ENCODE peak calls at places on chromosomes 12 and 14, in ten cellular contexts. One of them, this sample, is unnamed.

GRCh38 chr12:129325566-129325965 is 472.3 kb downstream of the GLT1D1 start:
- DNase-seq in tibial artery: no peak
- DNase-seq in neural crest cell: no peak
- DNase-seq in activated CD8-positive, alpha-beta memory T cell treated with anti-CD3 and anti-CD28 coated beads for 4 hours: no peak
- DNase-seq in SW480: no peak
- DNase-seq in left colon: no peak
- DNase-seq in NCI-H2171: no peak
- DNase-seq in colonic mucosa: no peak
- DNase-seq in activated gamma-delta T cell treated with Interleukin-2 at 50 U/mL for 16 hours: no peak
- DNase-seq in RWPE1: no peak
- DNase-seq in this sample: no peak

GRCh38 chr12:48002773-48003218 is 1.5 kb downstream of the COL2A1 start:
- DNase-seq in NCI-H2171: no peak
- DNase-seq in colonic mucosa: no peak
- DNase-seq in RWPE1: peak; percentile 35
- DNase-seq in activated CD8-positive, alpha-beta memory T cell treated with anti-CD3 and anti-CD28 coated beads for 4 hours: no peak
- DNase-seq in SW480: peak; percentile 66
- DNase-seq in left colon: no peak
- DNase-seq in neural crest cell: peak; percentile 55
- DNase-seq in tibial artery: no peak
- DNase-seq in activated gamma-delta T cell treated with Interleukin-2 at 50 U/mL for 16 hours: no peak
- DNase-seq in this sample: no peak

GRCh38 chr12:15001733-15002471 is 29.1 kb downstream of the PDE6H start:
- DNase-seq in tibial artery: peak; percentile 87
- DNase-seq in SW480: no peak
- DNase-seq in left colon: peak; percentile 64
- DNase-seq in RWPE1: no peak
- DNase-seq in neural crest cell: no peak
- DNase-seq in NCI-H2171: peak; percentile 31
- DNase-seq in colonic mucosa: no peak
- DNase-seq in activated gamma-delta T cell treated with Interleukin-2 at 50 U/mL for 16 hours: no peak
- DNase-seq in activated CD8-positive, alpha-beta memory T cell treated with anti-CD3 and anti-CD28 coated beads for 4 hours: no peak
- DNase-seq in this sample: no peak

GRCh38 chr14:95359974-95360826 is 40.5 kb upstream of the CLMN start:
- DNase-seq in activated CD8-positive, alpha-beta memory T cell treated with anti-CD3 and anti-CD28 coated beads for 4 hours: no peak
- DNase-seq in RWPE1: no peak
- DNase-seq in activated gamma-delta T cell treated with Interleukin-2 at 50 U/mL for 16 hours: no peak
- DNase-seq in colonic mucosa: no peak
- DNase-seq in left colon: no peak
- DNase-seq in neural crest cell: peak; percentile 41
- DNase-seq in SW480: no peak
- DNase-seq in tibial artery: no peak
- DNase-seq in NCI-H2171: no peak
- DNase-seq in this sample: no peak

GRCh38 chr12:11022520-11022919 is at the start of gene TAS2R19:
- DNase-seq in left colon: no peak
- DNase-seq in activated gamma-delta T cell treated with Interleukin-2 at 50 U/mL for 16 hours: no peak
- DNase-seq in RWPE1: no peak
- DNase-seq in activated CD8-positive, alpha-beta memory T cell treated with anti-CD3 and anti-CD28 coated beads for 4 hours: no peak
- DNase-seq in neural crest cell: no peak
- DNase-seq in NCI-H2171: no peak
- DNase-seq in tibial artery: no peak
- DNase-seq in SW480: no peak
- DNase-seq in colonic mucosa: no peak
- DNase-seq in this sample: no peak

GRCh38 chr12:62684586-62685295 is 218.1 kb downstream of the MON2 start:
- DNase-seq in tibial artery: peak; percentile 73
- DNase-seq in activated gamma-delta T cell treated with Interleukin-2 at 50 U/mL for 16 hours: no peak
- DNase-seq in NCI-H2171: no peak
- DNase-seq in SW480: no peak
- DNase-seq in left colon: peak; percentile 31
- DNase-seq in neural crest cell: no peak
- DNase-seq in colonic mucosa: peak; percentile 47
- DNase-seq in RWPE1: no peak
- DNase-seq in activated CD8-positive, alpha-beta memory T cell treated with anti-CD3 and anti-CD28 coated beads for 4 hours: no peak
- DNase-seq in this sample: no peak

GRCh38 chr12:18165422-18165871 is 75.5 kb upstream of the RERGL start:
- DNase-seq in NCI-H2171: no peak
- DNase-seq in neural crest cell: no peak
- DNase-seq in SW480: no peak
- DNase-seq in colonic mucosa: no peak
- DNase-seq in activated CD8-positive, alpha-beta memory T cell treated with anti-CD3 and anti-CD28 coated beads for 4 hours: no peak
- DNase-seq in RWPE1: no peak
- DNase-seq in activated gamma-delta T cell treated with Interleukin-2 at 50 U/mL for 16 hours: no peak
- DNase-seq in left colon: no peak
- DNase-seq in tibial artery: no peak
- DNase-seq in this sample: peak; percentile 69

GRCh38 chr14:68693926-68694325 is 98.9 kb downstream of the ZFP36L1 start:
- DNase-seq in tibial artery: peak; percentile 48
- DNase-seq in activated CD8-positive, alpha-beta memory T cell treated with anti-CD3 and anti-CD28 coated beads for 4 hours: no peak
- DNase-seq in neural crest cell: no peak
- DNase-seq in activated gamma-delta T cell treated with Interleukin-2 at 50 U/mL for 16 hours: no peak
- DNase-seq in left colon: no peak
- DNase-seq in NCI-H2171: no peak
- DNase-seq in SW480: no peak
- DNase-seq in RWPE1: no peak
- DNase-seq in colonic mucosa: no peak
- DNase-seq in this sample: no peak

GRCh38 chr12:67982165-67982563 is 7.1 kb upstream of the IFNG-AS1 start:
- DNase-seq in activated CD8-positive, alpha-beta memory T cell treated with anti-CD3 and anti-CD28 coated beads for 4 hours: no peak
- DNase-seq in left colon: no peak
- DNase-seq in tibial artery: no peak
- DNase-seq in NCI-H2171: peak; percentile 30
- DNase-seq in neural crest cell: no peak
- DNase-seq in activated gamma-delta T cell treated with Interleukin-2 at 50 U/mL for 16 hours: no peak
- DNase-seq in colonic mucosa: no peak
- DNase-seq in SW480: no peak
- DNase-seq in RWPE1: no peak
- DNase-seq in this sample: no peak

GRCh38 chr14:104973215-104974145 is 4.7 kb downstream of the AHNAK2 start:
- DNase-seq in neural crest cell: no peak
- DNase-seq in activated CD8-positive, alpha-beta memory T cell treated with anti-CD3 and anti-CD28 coated beads for 4 hours: no peak
- DNase-seq in RWPE1: peak; percentile 89
- DNase-seq in activated gamma-delta T cell treated with Interleukin-2 at 50 U/mL for 16 hours: no peak
- DNase-seq in left colon: peak; percentile 88
- DNase-seq in colonic mucosa: peak; percentile 74
- DNase-seq in tibial artery: peak; percentile 98
- DNase-seq in SW480: peak; percentile 95
- DNase-seq in NCI-H2171: no peak
- DNase-seq in this sample: no peak

This sample was measured in NCI-H1436 treated with DMSO at 0.1 percent for 48 hours.